ENCODE peak calls at places on chromosomes 3 and 15, in nine cellular contexts. X is mesendoderm; I is stimulated activated CD4-positive, alpha-beta T cell treated with anti-CD3 and anti-CD28 coated beads, Interleukin-2, amount 100 ng/mL, for 24 hours; G is aorta; M is tibial nerve; Q is cardiac muscle cell; F is activated gamma-delta T cell treated with Interleukin-2 at 50 U/mL for 16 hours; N is mesothelial cell of epicardium; Y is lung microvascular endothelial cell. R is an unnamed sample.

GRCh38 chr15:67093146-67093874 is 27.9 kb downstream of the SMAD3 start:
- DNase-seq in X (no peak), I (no peak), G (peak; percentile 80), M (peak; percentile 20), Q (no peak), F (no peak), N (no peak), Y (no peak), R (no peak)

GRCh38 chr15:45867281-45867680 is 232.5 kb downstream of the SQOR start:
- DNase-seq in X (no peak), I (no peak), G (no peak), M (no peak), Q (no peak), F (no peak), N (no peak), Y (no peak), R (no peak)

GRCh38 chr15:31297880-31298456 is 28.7 kb upstream of the KLF13 start:
- DNase-seq in X (no peak), I (no peak), G (no peak), M (no peak), Q (no peak), F (no peak), N (no peak), Y (no peak), R (no peak)

GRCh38 chr3:46892285-46893145 is 15.0 kb downstream of the PTH1R start:
- DNase-seq in X (peak; percentile 94), I (no peak), G (peak; percentile 92), M (peak; percentile 57), Q (peak; percentile 80), F (no peak), N (no peak), Y (peak; percentile 61), R (peak; percentile 99)

GRCh38 chr3:179794355-179794754 is 141.5 kb downstream of the USP13 start:
- DNase-seq in X (no peak), I (no peak), G (no peak), M (no peak), Q (no peak), F (no peak), N (no peak), Y (no peak), R (no peak)

GRCh38 chr3:141057951-141058800 is 7.0 kb downstream of the SPSB4 start:
- DNase-seq in X (no peak), I (no peak), G (no peak), M (no peak), Q (no peak), F (no peak), N (no peak), Y (no peak), R (no peak)

GRCh38 chr3:128710816-128711433 is 15.1 kb upstream of the RAB7A start:
- DNase-seq in X (no peak), I (no peak), G (no peak), M (no peak), Q (no peak), F (no peak), N (no peak), Y (no peak), R (no peak)

GRCh38 chr3:183975981-183976662 is 41.6 kb downstream of the ABCC5 start:
- DNase-seq in X (peak; percentile 22), I (no peak), G (no peak), M (no peak), Q (peak; percentile 16), F (no peak), N (no peak), Y (no peak), R (no peak)

GRCh38 chr15:89378699-89379422 is 44.2 kb upstream of the POLG start:
- DNase-seq in X (no peak), I (no peak), G (no peak), M (no peak), Q (no peak), F (no peak), N (no peak), Y (no peak), R (peak; percentile 77)

GRCh38 chr3:160661660-160662059 is 15.3 kb upstream of the ARL14 start:
- DNase-seq in X (peak; percentile 81), I (no peak), G (no peak), M (no peak), Q (no peak), F (no peak), N (no peak), Y (no peak), R (no peak)

GRCh38 chr3:52001443-52001974 is 5.8 kb upstream of the RPL29 start:
- DNase-seq in X (peak; percentile 94), I (peak; percentile 88), G (peak; percentile 78), M (peak; percentile 77), Q (peak; percentile 65), F (peak; percentile 89), N (peak; percentile 81), Y (peak; percentile 65), R (peak; percentile 98)

GRCh38 chr15:90219421-90220141 is 14.2 kb downstream of the CIB1 start:
- DNase-seq in X (peak; percentile 52), I (peak; percentile 72), G (no peak), M (no peak), Q (peak; percentile 33), F (peak; percentile 51), N (no peak), Y (peak; percentile 35), R (peak; percentile 96)

R was measured in H7.